ENCODE peak calls at places on chromosomes 6 and 20, in nine cellular contexts. C is heart left ventricle; J is CD8-positive, alpha-beta T cell; F is cardiac muscle cell; V is fibroblast of lung; R is PC-9; M is ovary; G is testis; H is transverse colon. A is an unnamed sample.

GRCh38 chr20:59966428-59966827 is 8.2 kb downstream of the CDH26 start:
- DNase-seq in C (no peak), J (no peak), F (no peak), V (no peak), R (no peak), M (no peak), G (no peak), H (no peak), A (no peak)

GRCh38 chr20:47551841-47552240 is 50.2 kb downstream of the NCOA3 start:
- DNase-seq in C (no peak), J (no peak), F (no peak), V (no peak), R (no peak), M (no peak), G (no peak), H (no peak), A (no peak)

GRCh38 chr6:100426689-100427338 is 37.9 kb downstream of the SIM1 start:
- DNase-seq in C (no peak), J (no peak), F (no peak), V (no peak), R (no peak), M (no peak), G (no peak), H (no peak), A (no peak)

GRCh38 chr6:137102851-137103492 is 58.2 kb upstream of the IL20RA start:
- DNase-seq in C (no peak), J (no peak), F (no peak), V (no peak), R (no peak), M (no peak), G (no peak), H (no peak), A (no peak)

GRCh38 chr6:3165631-3166534 is 8.5 kb upstream of the TUBB2A start:
- DNase-seq in C (no peak), J (no peak), F (peak; percentile 71), V (peak; percentile 83), R (no peak), M (no peak), G (no peak), H (no peak), A (no peak)

GRCh38 chr20:32358883-32359632 is 927 bp downstream of the ASXL1 start:
- DNase-seq in C (peak; percentile 81), J (peak; percentile 64), F (peak; percentile 72), V (peak; percentile 59), R (peak; percentile 72), M (peak; percentile 85), G (peak; percentile 88), H (peak; percentile 84), A (peak; percentile 79)

GRCh38 chr6:5260111-5260620 is 584 bp downstream of the LYRM4 start:
- DNase-seq in C (peak; percentile 62), J (peak; percentile 88), F (peak; percentile 69), V (peak; percentile 55), R (peak; percentile 75), M (peak; percentile 60), G (peak; percentile 71), H (peak; percentile 72), A (no peak)

GRCh38 chr20:49306903-49307336 is 29.1 kb upstream of the ZNFX1 start:
- DNase-seq in C (no peak), J (no peak), F (no peak), V (no peak), R (peak; percentile 83), M (no peak), G (no peak), H (no peak), A (no peak)

GRCh38 chr6:5667737-5668136 is 339.0 kb downstream of the NRN1 start:
- DNase-seq in C (no peak), J (peak; percentile 59), F (no peak), V (no peak), R (no peak), M (no peak), G (no peak), H (no peak), A (no peak)

GRCh38 chr20:58450259-58450658 is 61.2 kb downstream of the VAPB start:
- DNase-seq in C (no peak), J (no peak), F (no peak), V (no peak), R (no peak), M (no peak), G (no peak), H (no peak), A (no peak)

GRCh38 chr6:5556011-5556410 is 294.7 kb downstream of the FARS2 start:
- DNase-seq in C (no peak), J (no peak), F (peak; percentile 9), V (no peak), R (no peak), M (no peak), G (no peak), H (no peak), A (no peak)

GRCh38 chr6:130515306-130515705 is 149.5 kb downstream of the TMEM200A start:
- DNase-seq in C (no peak), J (no peak), F (no peak), V (peak; percentile 36), R (no peak), M (no peak), G (no peak), H (no peak), A (no peak)

GRCh38 chr6:135097172-135097571 is 42.5 kb upstream of the HBS1L start:
- DNase-seq in C (no peak), J (no peak), F (no peak), V (no peak), R (no peak), M (no peak), G (no peak), H (no peak), A (no peak)

GRCh38 chr6:41100871-41101287 is 28.1 kb downstream of the NFYA start:
- DNase-seq in C (peak; percentile 51), J (no peak), F (peak; percentile 14), V (no peak), R (no peak), M (peak; percentile 26), G (peak; percentile 71), H (no peak), A (peak; percentile 16)
- H3K4me1 ChIP-seq in C (no peaks in the 10 kb centered on the region), J (no peaks in the 10 kb centered on the region), F (no peaks in the 10 kb centered on the region), V (no peaks in the 10 kb centered on the region), R (no peaks in the 10 kb centered on the region), M (peaks cover 1% of the 10 kb centered on the region), G (peaks cover 13% of the 10 kb centered on the region), H (no peaks in the 10 kb centered on the region), A (peaks cover 21% of the 10 kb centered on the region)

DNA sequence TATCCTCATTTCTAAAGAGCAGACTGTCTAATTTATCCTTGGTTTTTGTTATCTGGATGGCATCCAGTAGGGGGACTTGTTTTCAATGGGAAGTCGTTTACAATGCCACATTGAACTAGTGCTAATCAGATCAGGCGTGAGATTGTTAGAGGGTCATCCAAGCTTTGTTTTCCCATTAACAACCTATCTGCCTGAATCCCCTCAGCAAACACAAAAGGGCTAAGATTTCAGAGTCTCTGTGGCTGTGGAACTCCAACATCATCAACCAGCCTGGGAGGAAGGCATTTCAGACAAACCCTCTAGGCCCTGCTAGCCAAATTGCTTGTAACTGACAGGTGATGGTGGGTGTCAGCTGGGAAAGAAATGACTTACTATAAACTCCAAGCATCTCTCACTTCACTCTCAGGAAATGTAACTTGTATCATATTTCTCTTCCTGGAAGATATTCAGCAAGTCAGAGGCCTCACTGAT is 47.7 kb downstream of the COL19A1 start:
- DNase-seq in C (no peak), J (no peak), F (no peak), V (no peak), R (no peak), M (no peak), G (no peak), H (no peak), A (no peak)
- TF ChIP-seq CTCF in C (no peak), J (no peak), F (no peak), V (peak; percentile 13), R (no peak), M (no peak), G (no peak), H (no peak), A (no peak)

GRCh38 chr20:23121766-23122095 is 35.6 kb upstream of the CD93 start:
- DNase-seq in C (no peak), J (no peak), F (no peak), V (no peak), R (no peak), M (no peak), G (no peak), H (no peak), A (no peak)

GRCh38 chr20:23119456-23120216 is 33.5 kb upstream of the CD93 start:
- DNase-seq in C (peak; percentile 57), J (no peak), F (no peak), V (no peak), R (no peak), M (no peak), G (no peak), H (no peak), A (no peak)

GRCh38 chr20:23120261-23120660 is 34.1 kb upstream of the CD93 start:
- DNase-seq in C (no peak), J (no peak), F (no peak), V (no peak), R (no peak), M (no peak), G (no peak), H (no peak), A (no peak)

GRCh38 chr20:23122321-23122720 is 36.2 kb upstream of the CD93 start:
- DNase-seq in C (no peak), J (no peak), F (no peak), V (no peak), R (no peak), M (no peak), G (no peak), H (no peak), A (no peak)

DNA sequence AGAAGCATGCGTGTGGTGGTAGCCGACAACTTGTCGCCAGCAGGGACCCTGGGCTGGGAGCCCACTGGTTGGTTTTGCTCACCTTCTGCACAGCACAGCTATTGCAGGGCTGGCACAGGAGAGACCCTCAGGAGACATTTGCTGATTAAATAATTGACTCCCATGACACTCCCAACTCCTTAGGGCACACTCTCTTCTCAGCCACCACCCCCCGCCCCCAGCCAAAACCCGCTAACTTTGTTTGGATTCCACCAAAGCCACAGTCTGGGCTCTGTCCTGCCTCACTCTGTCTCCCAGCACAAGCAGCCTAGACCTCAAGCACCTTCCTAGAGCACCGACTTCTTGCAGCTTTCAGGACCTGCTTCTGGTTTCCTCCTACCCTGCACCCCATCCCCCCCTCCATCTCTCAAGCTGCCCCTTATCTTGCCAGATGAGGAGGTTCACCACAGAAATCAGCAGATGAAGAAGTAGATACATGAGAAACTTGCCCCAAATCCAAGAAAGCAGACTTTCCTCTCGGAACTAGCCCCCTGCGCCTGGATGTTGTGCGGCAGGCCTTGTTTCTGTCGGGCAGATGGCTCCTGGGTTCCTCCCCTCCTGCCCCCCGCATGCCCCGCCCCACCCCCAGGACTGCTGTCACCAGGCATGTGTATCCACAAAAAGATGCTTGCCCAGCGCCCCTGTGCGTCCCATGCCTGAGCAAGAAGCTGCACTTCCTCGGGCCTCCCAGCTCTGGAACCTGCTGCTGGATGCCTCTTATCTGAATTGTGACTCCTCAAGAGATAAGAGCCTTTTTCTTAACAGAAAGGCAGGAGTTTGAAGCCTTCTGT is 35.0 kb upstream of the CD93 start:
- DNase-seq in C (no peak), J (no peak), F (no peak), V (no peak), R (no peak), M (no peak), G (no peak), H (no peak), A (no peak)
- H3K4me1 ChIP-seq in C (peaks cover 8% of the 10 kb centered on the region), J (no peaks in the 10 kb centered on the region), F (peaks cover 27% of the 10 kb centered on the region), V (peaks cover 9% of the 10 kb centered on the region), R (peaks cover 11% of the 10 kb centered on the region), M (no peaks in the 10 kb centered on the region), G (no peaks in the 10 kb centered on the region), H (no peaks in the 10 kb centered on the region), A (peaks cover 52% of the 10 kb centered on the region)

DNA sequence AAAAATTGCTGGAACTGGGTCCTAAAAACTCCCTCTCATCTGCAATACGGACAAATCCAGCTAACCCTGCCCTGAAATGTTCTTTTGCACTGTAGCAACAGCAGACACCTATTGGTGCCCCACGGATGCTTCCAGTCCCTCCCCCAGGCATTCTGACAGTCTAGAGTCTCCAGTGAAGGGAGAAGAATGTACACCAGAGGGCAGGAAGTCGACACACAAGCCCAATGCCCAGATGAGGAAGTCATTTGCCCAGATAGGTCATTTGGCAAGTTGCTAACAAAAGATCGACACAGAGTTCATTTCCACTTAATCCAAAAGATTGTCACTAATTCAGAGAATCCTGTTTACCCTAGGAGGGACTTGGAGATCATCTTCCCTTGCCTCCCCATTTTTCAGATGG is 293.0 kb upstream of the PRDM1 start:
- DNase-seq in C (peak; percentile 29), J (no peak), F (no peak), V (no peak), R (peak; percentile 12), M (no peak), G (no peak), H (peak; percentile 22), A (no peak)
- TF ChIP-seq CTCF in C (no peak), J (no peak), F (no peak), V (no peak), R (no peak), M (no peak), G (no peak), H (peak; percentile 20), A (no peak)